ENCODE peak calls at places on chromosomes 1 and 21, in five cellular contexts. V, W, G, M and N are unnamed samples.

GRCh38 chr1:44496541-44497171 is 91.6 kb downstream of the RNF220 start:
- DNase-seq in V (no peak), W (no peak), G (no peak), M (no peak), N (no peak)

GRCh38 chr1:19488136-19488535 is 2.8 kb upstream of the CAPZB start:
- DNase-seq in V (no peak), W (no peak), G (no peak), M (no peak), N (no peak)

GRCh38 chr1:17110555-17110926 is 8.7 kb downstream of the PADI2 start:
- DNase-seq in V (no peak), W (no peak), G (no peak), M (no peak), N (no peak)

GRCh38 chr1:98098473-98098872 is 177.6 kb upstream of the DPYD start:
- DNase-seq in V (no peak), W (no peak), G (no peak), M (no peak), N (no peak)

GRCh38 chr1:68959631-68960030 is 462.7 kb upstream of the DEPDC1 start:
- DNase-seq in V (no peak), W (no peak), G (no peak), M (no peak), N (no peak)

GRCh38 chr1:14020006-14020405 is 320.0 kb downstream of the PRDM2 start:
- DNase-seq in V (no peak), W (no peak), G (no peak), M (no peak), N (no peak)

GRCh38 chr1:41380979-41381690 is 19.9 kb downstream of the FOXO6 start:
- DNase-seq in V (peak), W (no peak), G (no peak), M (no peak), N (no peak)

GRCh38 chr21:35511298-35512162 is 462.4 kb upstream of the RUNX1 start:
- DNase-seq in V (no peak), W (no peak), G (no peak), M (no peak), N (no peak)

GRCh38 chr1:165253818-165254254 is 102.7 kb downstream of the LMX1A start:
- DNase-seq in V (no peak), W (no peak), G (no peak), M (no peak), N (no peak)

GRCh38 chr1:38071530-38072266 is 25.1 kb upstream of the POU3F1 start:
- DNase-seq in V (peak), W (no peak), G (no peak), M (peak), N (no peak)

GRCh38 chr1:118973536-118974160 is 14.5 kb downstream of the TBX15 start:
- DNase-seq in V (no peak), W (no peak), G (no peak), M (no peak), N (no peak)

GRCh38 chr21:31983120-31983519 is 110.3 kb downstream of the HUNK start:
- DNase-seq in V (no peak), W (no peak), G (no peak), M (no peak), N (no peak)

GRCh38 chr1:211613108-211613947 is 34.4 kb upstream of the SLC30A1 start:
- DNase-seq in V (no peak), W (no peak), G (peak), M (no peak), N (no peak)

GRCh38 chr1:231694081-231694443 is 67.5 kb downstream of the DISC1 start:
- DNase-seq in V (no peak), W (no peak), G (no peak), M (no peak), N (no peak)

GRCh38 chr1:227330279-227330678 is 12.0 kb upstream of the CDC42BPA start:
- DNase-seq in V (no peak), W (no peak), G (no peak), M (no peak), N (no peak)

GRCh38 chr21:45406801-45407628 is 2.0 kb downstream of the COL18A1 start:
- DNase-seq in V (no peak), W (no peak), G (no peak), M (no peak), N (no peak)

GRCh38 chr1:181161170-181161870 is 72.8 kb downstream of the IER5 start:
- DNase-seq in V (no peak), W (no peak), G (no peak), M (no peak), N (no peak)

GRCh38 chr1:209993061-209993830 is 55.2 kb downstream of the SYT14 start:
- DNase-seq in V (no peak), W (no peak), G (no peak), M (no peak), N (no peak)

GRCh38 chr1:199449221-199449620 is 578.3 kb upstream of the NR5A2 start:
- DNase-seq in V (no peak), W (no peak), G (no peak), M (no peak), N (no peak)

GRCh38 chr1:94039871-94040569 is 80.9 kb downstream of the ABCA4 start:
- DNase-seq in V (no peak), W (no peak), G (no peak), M (no peak), N (no peak)

GRCh38 chr1:32063261-32063681 is 9.5 kb upstream of the TMEM39B start:
- DNase-seq in V (peak), W (no peak), G (peak), M (peak), N (no peak)

GRCh38 chr1:89754518-89754917 is 66.3 kb upstream of the LRRC8D start:
- DNase-seq in V (no peak), W (no peak), G (no peak), M (no peak), N (no peak)

GRCh38 chr1:93671090-93671743 is 10.4 kb downstream of the BCAR3 start:
- DNase-seq in V (no peak), W (no peak), G (no peak), M (no peak), N (no peak)

GRCh38 chr1:68615303-68615702 is 118.4 kb upstream of the DEPDC1 start:
- DNase-seq in V (no peak), W (no peak), G (no peak), M (no peak), N (no peak)

GRCh38 chr1:27145934-27146354 is 9.0 kb downstream of the SLC9A1 start:
- DNase-seq in V (no peak), W (no peak), G (peak), M (no peak), N (no peak)

GRCh38 chr1:246803891-246804290 is 79.7 kb downstream of the SCCPDH start:
- DNase-seq in V (no peak), W (no peak), G (no peak), M (no peak), N (no peak)

GRCh38 chr1:201732351-201732750 is 96.6 kb upstream of the IPO9 start:
- DNase-seq in V (no peak), W (no peak), G (no peak), M (no peak), N (no peak)

GRCh38 chr1:1543706-1544099 is 3.3 kb upstream of the TMEM240 start:
- DNase-seq in V (no peak), W (no peak), G (no peak), M (no peak), N (no peak)

GRCh38 chr21:37045139-37045538 is 27.7 kb downstream of the PIGP start:
- DNase-seq in V (no peak), W (no peak), G (no peak), M (no peak), N (no peak)

GRCh38 chr1:109493805-109494539 is at the start of gene CYB561D1:
- DNase-seq in V (peak), W (peak), G (peak), M (peak), N (peak)

GRCh38 chr1:81424056-81424455 is 376.7 kb upstream of the ADGRL2 start:
- DNase-seq in V (no peak), W (no peak), G (no peak), M (no peak), N (no peak)

GRCh38 chr1:231284441-231284840 is 43.4 kb downstream of the GNPAT start:
- DNase-seq in V (no peak), W (no peak), G (no peak), M (no peak), N (no peak)

GRCh38 chr1:235864965-235865525 is 1.7 kb downstream of the LYST start:
- DNase-seq in V (no peak), W (no peak), G (no peak), M (no peak), N (no peak)

GRCh38 chr1:228334226-228334935 is 72.3 kb downstream of the TRIM11 start:
- DNase-seq in V (no peak), W (no peak), G (no peak), M (no peak), N (no peak)

GRCh38 chr1:156963621-156964020 is 43.2 kb downstream of the LRRC71 start:
- DNase-seq in V (peak), W (no peak), G (no peak), M (no peak), N (no peak)